ENCODE peak calls at places on chromosomes 7 and 10, in four cellular contexts. One of them, this sample, is unnamed. For H3K4me1, the result is how much of the 10 kb centered on the place peaks cover.

GRCh38 chr7:5687936-5688673 is 93.4 kb downstream of the RNF216 start:
- DNase-seq in lower lobe of right lung: no peak
- DNase-seq in foreskin keratinocyte: no peak
- DNase-seq in psoas muscle: no peak
- DNase-seq in this sample: no peak

GRCh38 chr10:120336910-120337540 is 120.0 kb upstream of the PLPP4 start:
- DNase-seq in foreskin keratinocyte: peak
- DNase-seq in lower lobe of right lung: peak
- DNase-seq in psoas muscle: no peak
- DNase-seq in this sample: peak

GRCh38 chr10:34792881-34793280 is 22.2 kb downstream of the PARD3 start:
- DNase-seq in foreskin keratinocyte: no peak
- DNase-seq in lower lobe of right lung: no peak
- DNase-seq in psoas muscle: no peak
- DNase-seq in this sample: no peak

GRCh38 chr10:68871731-68872342 is 29.3 kb upstream of the DDX50 start:
- DNase-seq in foreskin keratinocyte: no peak
- DNase-seq in psoas muscle: no peak
- DNase-seq in lower lobe of right lung: no peak
- DNase-seq in this sample: no peak

GRCh38 chr10:128011059-128011979 is 104.4 kb downstream of the PTPRE start:
- DNase-seq in lower lobe of right lung: peak
- DNase-seq in foreskin keratinocyte: no peak
- DNase-seq in psoas muscle: peak
- DNase-seq in this sample: peak

GRCh38 chr10:119330342-119330741 is 123.0 kb downstream of the GRK5 start:
- DNase-seq in psoas muscle: no peak
- DNase-seq in lower lobe of right lung: no peak
- DNase-seq in foreskin keratinocyte: peak
- DNase-seq in this sample: no peak

GRCh38 chr7:128387663-128388485 is 21.9 kb downstream of the IMPDH1 start:
- DNase-seq in lower lobe of right lung: peak
- DNase-seq in psoas muscle: peak
- DNase-seq in foreskin keratinocyte: peak
- DNase-seq in this sample: peak

GRCh38 chr10:125815764-125816163 is 7.3 kb downstream of the UROS start:
- DNase-seq in psoas muscle: no peak
- DNase-seq in foreskin keratinocyte: no peak
- DNase-seq in lower lobe of right lung: no peak
- DNase-seq in this sample: no peak

GRCh38 chr7:102252373-102252982 is 34.2 kb upstream of the SH2B2 start:
- DNase-seq in lower lobe of right lung: no peak
- DNase-seq in psoas muscle: no peak
- DNase-seq in foreskin keratinocyte: no peak
- DNase-seq in this sample: peak

GRCh38 chr10:22316286-22317120 is at the start of gene COMMD3:
- DNase-seq in foreskin keratinocyte: peak
- DNase-seq in psoas muscle: peak
- DNase-seq in lower lobe of right lung: peak
- DNase-seq in this sample: peak

GRCh38 chr7:21942955-21943354 is 2.7 kb downstream of the CDCA7L start:
- DNase-seq in lower lobe of right lung: no peak
- DNase-seq in foreskin keratinocyte: no peak
- DNase-seq in psoas muscle: no peak
- DNase-seq in this sample: no peak

GRCh38 chr7:101998029-101998903 is 180.8 kb downstream of the CUX1 start:
- DNase-seq in foreskin keratinocyte: no peak
- DNase-seq in psoas muscle: no peak
- DNase-seq in lower lobe of right lung: no peak
- DNase-seq in this sample: no peak

GRCh38 chr7:155796381-155797261 is 15.6 kb downstream of the SHH start:
- DNase-seq in foreskin keratinocyte: no peak
- DNase-seq in lower lobe of right lung: peak
- DNase-seq in psoas muscle: peak
- DNase-seq in this sample: peak

GRCh38 chr10:124721295-124722052 is 22.7 kb downstream of the FAM53B start:
- DNase-seq in foreskin keratinocyte: peak
- DNase-seq in psoas muscle: peak
- DNase-seq in lower lobe of right lung: peak
- DNase-seq in this sample: no peak

GRCh38 chr10:128061306-128062300 is 64.6 kb downstream of the MKI67 start:
- DNase-seq in psoas muscle: no peak
- DNase-seq in foreskin keratinocyte: no peak
- DNase-seq in lower lobe of right lung: no peak
- DNase-seq in this sample: no peak

GRCh38 chr10:113222207-113222606 is 272.2 kb downstream of the TCF7L2 start:
- DNase-seq in lower lobe of right lung: no peak
- DNase-seq in foreskin keratinocyte: no peak
- DNase-seq in psoas muscle: no peak
- DNase-seq in this sample: no peak

GRCh38 chr10:103545771-103546281 is 52.3 kb downstream of the NEURL1 start:
- DNase-seq in lower lobe of right lung: no peak
- DNase-seq in foreskin keratinocyte: no peak
- DNase-seq in psoas muscle: no peak
- DNase-seq in this sample: peak

GRCh38 chr10:74307061-74307651 is 156.1 kb downstream of the ADK start:
- DNase-seq in psoas muscle: no peak
- DNase-seq in lower lobe of right lung: no peak
- DNase-seq in foreskin keratinocyte: peak
- DNase-seq in this sample: no peak

GRCh38 chr10:70969188-70969587 is 80.8 kb upstream of the PCBD1 start:
- DNase-seq in psoas muscle: no peak
- DNase-seq in lower lobe of right lung: no peak
- DNase-seq in foreskin keratinocyte: no peak
- DNase-seq in this sample: no peak

GRCh38 chr10:132434405-132435005 is 37.5 kb downstream of the PWWP2B start:
- DNase-seq in psoas muscle: peak
- DNase-seq in lower lobe of right lung: peak
- DNase-seq in foreskin keratinocyte: no peak
- DNase-seq in this sample: no peak

GRCh38 chr10:79092292-79092896 is 23.6 kb downstream of the ZMIZ1 start:
- DNase-seq in psoas muscle: no peak
- DNase-seq in lower lobe of right lung: no peak
- DNase-seq in foreskin keratinocyte: no peak
- DNase-seq in this sample: no peak

GRCh38 chr7:134121632-134122139 is 5.5 kb upstream of the LRGUK start:
- DNase-seq in lower lobe of right lung: no peak
- DNase-seq in foreskin keratinocyte: no peak
- DNase-seq in psoas muscle: no peak
- DNase-seq in this sample: no peak

GRCh38 chr10:103709341-103709920 is 145.9 kb downstream of the SH3PXD2A start:
- DNase-seq in foreskin keratinocyte: peak
- DNase-seq in lower lobe of right lung: no peak
- DNase-seq in psoas muscle: no peak
- DNase-seq in this sample: no peak

GRCh38 chr10:78267598-78267997 is 233.9 kb downstream of the RPS24 start:
- DNase-seq in psoas muscle: no peak
- DNase-seq in lower lobe of right lung: no peak
- DNase-seq in foreskin keratinocyte: no peak
- DNase-seq in this sample: no peak

GRCh38 chr10:51090190-51090589 is 15.9 kb downstream of the PRKG1 start:
- DNase-seq in psoas muscle: no peak
- DNase-seq in lower lobe of right lung: no peak
- DNase-seq in foreskin keratinocyte: no peak
- DNase-seq in this sample: no peak

GRCh38 chr10:552679-553078 is 136.8 kb downstream of the DIP2C start:
- DNase-seq in psoas muscle: no peak
- DNase-seq in lower lobe of right lung: no peak
- DNase-seq in foreskin keratinocyte: no peak
- DNase-seq in this sample: no peak

GRCh38 chr7:44107116-44107960 is 3.2 kb downstream of the AEBP1 start:
- DNase-seq in lower lobe of right lung: no peak
- DNase-seq in foreskin keratinocyte: no peak
- DNase-seq in psoas muscle: no peak
- DNase-seq in this sample: no peak

GRCh38 chr7:6637544-6638229 is 569 bp downstream of the ZNF316 start:
- DNase-seq in foreskin keratinocyte: no peak
- DNase-seq in lower lobe of right lung: peak
- DNase-seq in psoas muscle: no peak
- DNase-seq in this sample: peak

GRCh38 chr10:17989908-17990767 is 38.4 kb downstream of the SLC39A12 start:
- DNase-seq in lower lobe of right lung: no peak
- DNase-seq in foreskin keratinocyte: peak
- DNase-seq in psoas muscle: no peak
- DNase-seq in this sample: peak

GRCh38 chr10:7302393-7303054 is 108.3 kb downstream of the SFMBT2 start:
- DNase-seq in lower lobe of right lung: no peak
- DNase-seq in psoas muscle: no peak
- DNase-seq in foreskin keratinocyte: peak
- DNase-seq in this sample: no peak

GRCh38 chr10:62248465-62248864 is 20.2 kb downstream of the RTKN2 start:
- DNase-seq in lower lobe of right lung: no peak
- DNase-seq in psoas muscle: no peak
- DNase-seq in foreskin keratinocyte: no peak
- DNase-seq in this sample: no peak

GRCh38 chr7:155921804-155922506 is 109.7 kb upstream of the SHH start:
- DNase-seq in foreskin keratinocyte: peak
- DNase-seq in lower lobe of right lung: peak
- DNase-seq in psoas muscle: no peak
- DNase-seq in this sample: no peak

GRCh38 chr7:54996391-54996790 is 22.4 kb upstream of the EGFR start:
- DNase-seq in foreskin keratinocyte: no peak
- DNase-seq in psoas muscle: no peak
- DNase-seq in lower lobe of right lung: no peak
- DNase-seq in this sample: no peak

GRCh38 chr10:24920907-24921881 is 31.2 kb downstream of the PRTFDC1 start:
- DNase-seq in foreskin keratinocyte: peak
- DNase-seq in lower lobe of right lung: no peak
- DNase-seq in psoas muscle: peak
- DNase-seq in this sample: no peak

GRCh38 chr7:99622596-99622995 is 5.8 kb downstream of the ZSCAN25 start:
- DNase-seq in lower lobe of right lung: no peak
- DNase-seq in psoas muscle: no peak
- DNase-seq in foreskin keratinocyte: peak
- DNase-seq in this sample: no peak

GRCh38 chr7:116920359-116920758 is 32.9 kb upstream of the ST7 start:
- DNase-seq in lower lobe of right lung: no peak
- DNase-seq in foreskin keratinocyte: no peak
- DNase-seq in psoas muscle: no peak
- DNase-seq in this sample: no peak
- H3K4me1 ChIP-seq in lower lobe of right lung: under half
- H3K4me1 ChIP-seq in foreskin keratinocyte: under half
- H3K4me1 ChIP-seq in psoas muscle: under half
- H3K4me1 ChIP-seq in this sample: under half

GRCh38 chr7:28722684-28723083 is 235.4 kb downstream of the TRIL start:
- DNase-seq in lower lobe of right lung: no peak
- DNase-seq in foreskin keratinocyte: no peak
- DNase-seq in psoas muscle: no peak
- DNase-seq in this sample: no peak

GRCh38 chr7:28725911-28726310 is 232.2 kb downstream of the TRIL start:
- DNase-seq in lower lobe of right lung: no peak
- DNase-seq in foreskin keratinocyte: peak
- DNase-seq in psoas muscle: no peak
- DNase-seq in this sample: no peak

GRCh38 chr7:28723336-28723735 is 234.8 kb downstream of the TRIL start:
- DNase-seq in foreskin keratinocyte: no peak
- DNase-seq in psoas muscle: no peak
- DNase-seq in lower lobe of right lung: no peak
- DNase-seq in this sample: no peak

GRCh38 chr7:28725045-28725630 is 233.0 kb downstream of the TRIL start:
- DNase-seq in psoas muscle: no peak
- DNase-seq in foreskin keratinocyte: no peak
- DNase-seq in lower lobe of right lung: no peak
- DNase-seq in this sample: no peak

DNA sequence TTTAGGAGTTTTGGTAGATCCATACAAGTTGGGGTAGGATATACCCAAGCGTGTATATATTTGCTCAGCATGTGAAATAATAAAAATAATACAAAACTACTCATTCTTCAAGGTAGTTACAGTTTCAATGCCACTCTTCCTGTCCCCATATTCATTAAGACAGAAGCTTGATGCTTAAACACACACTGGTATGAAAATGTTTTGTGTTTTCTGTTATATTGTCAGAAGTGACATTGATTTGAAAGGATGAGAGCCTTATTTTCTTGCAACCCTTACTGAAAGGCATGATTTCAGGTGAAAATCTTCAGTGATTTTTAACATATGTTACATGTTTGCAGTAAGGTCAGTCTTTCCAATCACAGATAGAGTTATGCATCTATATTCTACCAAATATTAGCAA is 233.6 kb downstream of the TRIL start:
- DNase-seq in psoas muscle: no peak
- DNase-seq in lower lobe of right lung: no peak
- DNase-seq in foreskin keratinocyte: no peak
- DNase-seq in this sample: no peak
- H3K4me1 ChIP-seq in psoas muscle: under half
- H3K4me1 ChIP-seq in lower lobe of right lung: under half
- H3K4me1 ChIP-seq in foreskin keratinocyte: under half
- H3K4me1 ChIP-seq in this sample: under half

GRCh38 chr7:111026806-111027205 is 64.1 kb upstream of the LRRN3 start:
- DNase-seq in psoas muscle: no peak
- DNase-seq in foreskin keratinocyte: no peak
- DNase-seq in lower lobe of right lung: no peak
- DNase-seq in this sample: no peak
- H3K4me1 ChIP-seq in psoas muscle: under half
- H3K4me1 ChIP-seq in foreskin keratinocyte: under half
- H3K4me1 ChIP-seq in lower lobe of right lung: under half
- H3K4me1 ChIP-seq in this sample: under half

DNA sequence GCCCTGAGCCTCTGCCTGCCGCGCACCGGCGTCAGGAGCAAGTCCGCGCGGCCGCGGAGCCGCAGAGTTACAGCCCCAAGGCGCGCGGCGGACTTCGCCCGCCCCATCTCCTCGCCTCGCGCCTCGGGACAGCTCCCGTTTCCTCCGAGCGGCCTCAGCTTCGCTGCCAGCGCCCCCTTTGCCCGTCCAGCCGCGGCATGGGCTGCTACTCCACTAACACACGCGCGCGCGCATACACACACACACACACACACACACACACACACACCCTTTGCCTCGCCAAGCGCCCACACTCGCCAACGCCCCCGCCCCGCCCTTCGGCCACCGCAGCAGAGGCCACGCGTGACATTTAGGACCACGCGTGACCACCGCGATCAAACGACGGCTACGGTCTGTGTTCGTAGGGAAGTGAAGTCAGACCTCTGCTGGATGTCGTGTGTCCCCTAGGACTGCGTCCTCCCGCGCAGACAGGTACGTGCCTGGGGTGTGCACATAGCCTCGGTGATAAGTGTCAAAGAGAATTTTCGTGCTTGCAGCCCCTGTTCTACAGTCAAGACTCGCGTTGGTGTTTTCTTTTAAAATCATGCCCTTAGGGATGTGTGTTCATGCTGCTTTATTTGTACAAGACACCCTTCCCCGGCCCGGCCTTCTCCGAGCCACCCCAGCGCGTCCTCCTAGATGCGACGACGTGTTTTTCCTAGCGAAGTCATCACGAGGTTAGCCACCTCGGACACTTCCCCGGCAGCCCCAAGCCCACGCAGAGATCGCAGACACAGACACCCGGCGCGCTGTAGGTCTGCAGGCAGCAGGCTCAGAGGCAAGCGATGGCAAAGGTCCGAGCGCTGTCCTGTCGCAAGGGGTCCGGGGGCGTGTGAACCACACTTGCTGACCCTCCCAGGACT is 890 bp downstream of the MKX start:
- DNase-seq in foreskin keratinocyte: peak
- DNase-seq in psoas muscle: peak
- DNase-seq in lower lobe of right lung: peak
- DNase-seq in this sample: no peak
- H3K4me1 ChIP-seq in foreskin keratinocyte: under half
- H3K4me1 ChIP-seq in psoas muscle: under half
- H3K4me1 ChIP-seq in lower lobe of right lung: half or more
- H3K4me1 ChIP-seq in this sample: under half

This sample was measured in Karpas-422.